ENCODE peak calls at places on chromosomes 16 and 17, in nine cellular contexts. K, Y, E, V, C, F, W, I and R are unnamed samples.

GRCh38 chr17:82257473-82257872 is 16.0 kb downstream of the CSNK1D start:
- DNase-seq in K (no peak), Y (no peak), E (no peak), V (no peak), C (peak; percentile 55), F (no peak), W (peak; percentile 49), I (peak; percentile 69), R (no peak)

GRCh38 chr16:9647981-9648701 is 534.1 kb downstream of the GRIN2A start:
- DNase-seq in K (no peak), Y (peak; percentile 21), E (no peak), V (no peak), C (peak; percentile 12), F (no peak), W (peak; percentile 6), I (no peak), R (peak; percentile 24)

GRCh38 chr16:1180772-1181714 is 28.1 kb downstream of the CACNA1H start:
- DNase-seq in K (no peak), Y (no peak), E (peak; percentile 58), V (peak; percentile 67), C (no peak), F (no peak), W (no peak), I (peak; percentile 59), R (no peak)

GRCh38 chr17:82848022-82848592 is 8.3 kb upstream of the ZNF750 start:
- DNase-seq in K (no peak), Y (no peak), E (no peak), V (no peak), C (peak; percentile 20), F (peak; percentile 47), W (no peak), I (no peak), R (no peak)

GRCh38 chr17:41917192-41917591 is 1.6 kb downstream of the ACLY start:
- DNase-seq in K (no peak), Y (no peak), E (no peak), V (no peak), C (peak; percentile 19), F (no peak), W (peak; percentile 76), I (no peak), R (no peak)

GRCh38 chr17:27576429-27577123 is 54.4 kb upstream of the LGALS9 start:
- DNase-seq in K (no peak), Y (no peak), E (no peak), V (no peak), C (no peak), F (no peak), W (no peak), I (no peak), R (no peak)

GRCh38 chr16:48450367-48450766 is 65.2 kb upstream of the SIAH1 start:
- DNase-seq in K (no peak), Y (no peak), E (no peak), V (no peak), C (no peak), F (no peak), W (no peak), I (no peak), R (no peak)

GRCh38 chr17:76080207-76080933 is 1.4 kb downstream of the ZACN start:
- DNase-seq in K (no peak), Y (no peak), E (peak; percentile 33), V (no peak), C (no peak), F (no peak), W (no peak), I (peak; percentile 44), R (peak; percentile 47)

GRCh38 chr16:21646721-21647561 is 5.5 kb downstream of the IGSF6 start:
- DNase-seq in K (no peak), Y (peak; percentile 65), E (no peak), V (no peak), C (no peak), F (no peak), W (no peak), I (no peak), R (peak; percentile 59)

GRCh38 chr17:9307313-9307998 is 268.2 kb downstream of the STX8 start:
- DNase-seq in K (no peak), Y (no peak), E (no peak), V (no peak), C (no peak), F (no peak), W (peak; percentile 16), I (no peak), R (no peak)

GRCh38 chr17:72053069-72053846 is 67.6 kb upstream of the SOX9 start:
- DNase-seq in K (no peak), Y (no peak), E (peak; percentile 9), V (no peak), C (no peak), F (no peak), W (no peak), I (peak; percentile 45), R (no peak)

DNA sequence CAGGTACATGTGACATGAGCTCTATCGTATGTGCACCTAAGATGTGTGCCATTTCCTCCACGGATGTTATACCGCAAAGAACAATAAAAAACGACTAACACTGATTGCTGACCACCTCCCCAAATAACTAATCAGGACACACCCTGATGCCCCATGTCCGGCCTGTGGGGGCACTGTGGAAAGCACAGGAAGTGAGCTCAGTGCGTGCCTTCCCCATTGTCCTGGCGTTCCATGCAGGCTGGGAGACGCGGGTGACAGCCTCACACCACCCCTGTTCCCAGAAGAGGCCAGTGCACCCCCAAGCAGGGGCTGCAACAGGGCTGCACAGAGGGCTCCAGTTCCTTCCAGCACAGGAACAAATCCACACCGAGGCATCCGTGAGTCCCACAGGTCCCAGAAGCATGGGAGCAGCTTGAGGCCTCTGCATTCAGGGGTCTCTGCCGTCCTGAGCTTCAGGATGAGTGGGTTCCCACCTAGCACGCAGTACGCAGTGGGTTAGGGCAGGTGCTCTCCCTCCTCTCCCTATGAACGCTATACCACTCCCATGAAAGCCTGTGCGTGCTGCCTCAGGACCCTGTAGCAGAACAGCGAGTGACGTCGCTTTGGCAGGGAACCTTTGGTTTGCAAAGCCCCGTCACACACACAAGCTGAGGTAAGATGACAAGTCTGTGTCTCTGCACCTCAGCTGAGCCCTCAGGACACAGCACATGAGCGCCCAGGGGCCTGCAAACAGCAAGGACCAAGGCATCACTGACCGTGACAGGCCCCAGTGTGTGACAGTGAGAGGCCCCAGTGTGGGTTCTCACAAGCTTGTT is 117.7 kb downstream of the ZNF778 start:
- DNase-seq in K (no peak), Y (no peak), E (no peak), V (no peak), C (no peak), F (no peak), W (no peak), I (no peak), R (no peak)
- TF ChIP-seq CTCF in K (no peak), Y (no peak), E (no peak), V (peak; percentile 28), C (peak; percentile 44), F (peak; percentile 23), W (peak; percentile 25), I (no peak), R (no peak)

DNA sequence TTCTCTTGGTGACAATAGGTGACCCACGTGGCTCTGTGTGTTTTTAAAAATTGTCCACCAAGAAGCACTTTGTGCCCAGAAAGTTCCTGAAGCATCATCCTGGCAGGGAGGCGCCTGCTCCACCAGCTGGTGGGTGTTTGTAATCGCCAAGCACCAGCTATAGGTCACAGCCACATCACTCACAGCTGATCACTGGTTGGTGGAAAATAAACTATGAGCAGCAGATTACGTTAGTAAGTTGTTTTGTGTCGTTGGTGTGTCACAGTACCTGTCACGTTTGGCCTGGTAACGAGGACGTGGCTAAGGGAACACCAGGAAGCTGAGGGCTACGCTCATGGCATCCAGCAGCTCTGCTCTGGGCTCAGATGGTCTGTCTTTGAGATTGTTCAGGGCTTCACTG is 10.1 kb downstream of the MRM3 start:
- DNase-seq in K (no peak), Y (no peak), E (no peak), V (no peak), C (no peak), F (no peak), W (no peak), I (no peak), R (no peak)
- TF ChIP-seq CTCF in K (no peak), Y (no peak), E (no peak), V (no peak), C (no peak), F (no peak), W (no peak), I (no peak), R (no peak)

GRCh38 chr16:66552288-66553143 is at the start of gene CKLF:
- DNase-seq in K (peak; percentile 85), Y (peak; percentile 95), E (peak; percentile 83), V (peak; percentile 91), C (peak; percentile 83), F (peak; percentile 70), W (peak; percentile 92), I (peak; percentile 89), R (peak; percentile 96)
- TF ChIP-seq CTCF in K (no peak), Y (no peak), E (no peak), V (no peak), C (no peak), F (no peak), W (no peak), I (no peak), R (no peak)

GRCh38 chr16:67719048-67719777 is at the start of gene GFOD2:
- DNase-seq in K (peak; percentile 98), Y (peak; percentile 100), E (peak; percentile 100), V (peak; percentile 97), C (peak; percentile 91), F (peak; percentile 88), W (peak; percentile 96), I (peak; percentile 99), R (peak; percentile 100)
- TF ChIP-seq CTCF in K (no peak), Y (no peak), E (no peak), V (no peak), C (no peak), F (no peak), W (no peak), I (no peak), R (no peak)